ENCODE peak calls at places on chromosomes 11 and 22, in four cellular contexts. F is SK-N-MC, S is thoracic aorta, C is tibial artery. D is an unnamed sample. For H3K9me3, the result is how much of the 10 kb centered on the place peaks cover.

GRCh38 chr11:32580967-32581366 is 2.7 kb upstream of the EIF3M start:
- DNase-seq in F (no peak), S (no peak), C (no peak), D (no peak)

GRCh38 chr22:25845985-25846745 is 104.2 kb downstream of the MYO18B start:
- DNase-seq in F (no peak), S (no peak), C (no peak), D (no peak)

GRCh38 chr11:13073119-13073981 is 64.2 kb downstream of the RASSF10 start:
- DNase-seq in F (no peak), S (no peak), C (no peak), D (peak)

GRCh38 chr11:44601471-44602370 is 36.3 kb downstream of the CD82 start:
- DNase-seq in F (no peak), S (no peak), C (no peak), D (no peak)

GRCh38 chr11:94563176-94563847 is 3.9 kb upstream of the PIWIL4 start:
- DNase-seq in F (no peak), S (no peak), C (no peak), D (no peak)

GRCh38 chr11:102416974-102417373 is 35.6 kb downstream of the TMEM123 start:
- DNase-seq in F (no peak), S (no peak), C (no peak), D (no peak)

GRCh38 chr11:132992838-132993680 is 539.2 kb downstream of the OPCML start:
- DNase-seq in F (no peak), S (no peak), C (no peak), D (no peak)

GRCh38 chr11:112858289-112859023 is 102.8 kb upstream of the NCAM1 start:
- DNase-seq in F (no peak), S (no peak), C (no peak), D (no peak)

DNA sequence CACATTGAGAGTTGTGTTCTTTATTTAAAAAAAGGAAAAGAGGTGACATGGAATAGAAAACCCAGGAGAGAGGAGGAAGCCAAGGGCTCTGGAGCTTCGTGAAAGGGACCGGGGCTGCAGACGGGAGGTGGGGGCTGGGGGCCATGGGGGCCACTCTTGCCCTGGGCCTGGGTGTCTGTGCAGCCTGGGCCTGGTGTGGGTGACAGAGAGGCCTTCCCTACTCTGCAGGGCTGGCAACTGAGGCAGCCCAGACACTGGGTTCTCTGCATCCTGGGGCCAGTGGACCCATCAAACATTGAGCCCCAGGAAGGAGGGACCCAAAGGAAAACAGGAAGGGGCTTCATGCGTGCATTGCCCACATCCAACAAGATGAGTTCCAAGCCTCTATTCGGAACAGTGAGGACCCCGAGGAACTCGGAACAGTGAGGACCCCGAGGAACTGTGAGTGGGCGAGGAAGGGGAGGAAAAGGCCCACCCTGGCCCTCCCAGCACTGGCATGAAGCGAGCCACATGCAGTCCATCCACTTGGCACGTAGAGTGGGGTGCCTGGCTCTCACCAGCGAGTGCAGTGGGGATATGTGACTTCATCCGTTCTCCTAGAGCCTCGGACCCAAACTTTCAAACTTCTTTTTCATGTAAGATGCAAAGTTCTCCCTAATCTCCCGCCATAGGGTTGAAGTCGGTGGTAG is 1121.6 kb downstream of the BRD1 start:
- DNase-seq in F (no peak), S (no peak), C (no peak), D (no peak)
- H3K9me3 ChIP-seq in F (under half), S (under half), C (under half), D (under half)

DNA sequence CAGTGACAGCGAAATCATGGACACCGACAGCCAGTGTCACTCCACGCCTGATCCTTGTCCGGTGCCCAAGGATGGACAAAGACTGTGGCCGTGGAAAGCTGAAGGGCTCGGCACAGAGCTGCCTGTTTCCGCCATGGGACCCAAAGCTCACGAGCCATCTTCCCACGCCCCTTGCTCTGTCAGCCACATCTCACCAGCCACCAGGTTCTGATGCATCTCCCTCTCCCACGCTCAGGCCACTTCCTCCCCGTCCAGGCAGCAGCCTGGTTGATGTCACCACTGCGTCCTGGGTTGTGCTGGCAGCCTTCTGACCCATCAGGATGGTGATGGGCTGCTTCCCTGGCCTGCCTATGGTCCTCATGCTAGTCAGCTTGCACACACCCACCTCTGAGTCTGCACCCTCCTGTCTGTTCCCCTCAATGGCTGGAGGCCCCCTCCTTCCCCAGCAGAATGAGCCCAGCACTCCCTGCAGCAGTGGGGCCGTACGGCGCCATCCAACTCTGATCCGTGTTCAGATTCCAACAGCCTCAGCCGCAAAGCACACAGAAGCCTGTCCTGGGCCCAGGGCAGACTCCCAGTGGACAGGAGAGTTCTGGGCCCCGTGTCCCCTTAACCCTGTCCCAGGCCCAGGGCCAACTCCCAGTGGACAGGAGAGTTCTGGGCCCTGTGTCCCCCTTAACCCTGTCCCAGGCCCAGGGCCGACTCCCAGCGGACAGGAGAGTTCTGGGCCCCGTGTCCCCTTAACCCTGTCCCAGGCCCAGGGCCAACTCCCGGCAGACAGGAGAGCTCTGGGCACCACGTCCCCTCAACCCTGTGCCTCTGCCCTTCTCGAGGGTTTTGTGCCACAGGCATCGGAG is 259.6 kb downstream of the BRD1 start:
- DNase-seq in F (no peak), S (no peak), C (peak), D (no peak)
- H3K9me3 ChIP-seq in F (under half), S (under half), C (under half), D (under half)

GRCh38 chr11:27976262-27976661 is 131.7 kb downstream of the KIF18A start:
- DNase-seq in F (no peak), S (no peak), C (no peak), D (no peak)
- H3K9me3 ChIP-seq in F (under half), S (under half), C (under half), D (under half)

GRCh38 chr11:116881153-116881552 is 43.7 kb upstream of the APOA1 start:
- DNase-seq in F (no peak), S (no peak), C (no peak), D (no peak)
- H3K9me3 ChIP-seq in F (under half), S (under half), C (under half), D (under half)

GRCh38 chr11:35046606-35047005 is 92.4 kb upstream of the CD44 start:
- DNase-seq in F (no peak), S (no peak), C (no peak), D (no peak)
- H3K9me3 ChIP-seq in F (under half), S (under half), C (under half), D (under half)

D was measured in SJSA1.